ENCODE peak calls at places on chromosomes 1 and 21, in eight cellular contexts. W is lung; T is lower lobe of right lung; X is HL-60; G is substantia nigra; C is Peyer's patch; L is naive thymus-derived CD4-positive, alpha-beta T cell; A is CD8-positive, alpha-beta T cell. M is an unnamed sample.

GRCh38 chr1:94602312-94602711 is 60.8 kb upstream of the F3 start:
- DNase-seq in W (no peak), T (peak; percentile 52), X (peak; percentile 95), G (no peak), C (no peak), L (no peak), A (no peak), M (peak; percentile 52)

GRCh38 chr1:100794719-100795645 is 75.4 kb downstream of the VCAM1 start:
- DNase-seq in W (no peak), T (no peak), X (no peak), G (no peak), C (no peak), L (no peak), A (no peak), M (no peak)

GRCh38 chr1:20569523-20570098 is 17.2 kb downstream of the FAM43B start:
- DNase-seq in W (no peak), T (no peak), X (no peak), G (no peak), C (no peak), L (no peak), A (no peak), M (no peak)

GRCh38 chr1:200336111-200336845 is 73.6 kb downstream of the ZNF281 start:
- DNase-seq in W (no peak), T (no peak), X (no peak), G (no peak), C (no peak), L (no peak), A (no peak), M (no peak)

GRCh38 chr1:22611530-22611947 is 24.9 kb upstream of the C1QA start:
- DNase-seq in W (no peak), T (peak; percentile 46), X (peak; percentile 38), G (no peak), C (no peak), L (no peak), A (no peak), M (peak; percentile 61)

GRCh38 chr1:171081220-171081993 is 9.3 kb upstream of the FMO3 start:
- DNase-seq in W (no peak), T (no peak), X (no peak), G (no peak), C (no peak), L (no peak), A (no peak), M (no peak)

GRCh38 chr1:93740601-93741031 is 59.0 kb upstream of the BCAR3 start:
- DNase-seq in W (no peak), T (no peak), X (no peak), G (no peak), C (no peak), L (no peak), A (no peak), M (no peak)

GRCh38 chr1:173415490-173415889 is 61.6 kb upstream of the PRDX6 start:
- DNase-seq in W (no peak), T (no peak), X (no peak), G (no peak), C (peak; percentile 41), L (no peak), A (no peak), M (no peak)

GRCh38 chr1:233295775-233296322 is 324 bp upstream of the PCNX2 start:
- DNase-seq in W (no peak), T (no peak), X (no peak), G (no peak), C (no peak), L (no peak), A (no peak), M (no peak)

GRCh38 chr1:224727351-224727750 is 111.2 kb downstream of the CNIH3 start:
- DNase-seq in W (no peak), T (no peak), X (no peak), G (no peak), C (no peak), L (no peak), A (no peak), M (no peak)

GRCh38 chr1:211843507-211844298 is 13.1 kb upstream of the LPGAT1 start:
- DNase-seq in W (no peak), T (no peak), X (peak; percentile 56), G (no peak), C (no peak), L (no peak), A (no peak), M (no peak)

GRCh38 chr1:36908096-36908495 is 126.2 kb downstream of the GRIK3 start:
- DNase-seq in W (peak; percentile 15), T (no peak), X (no peak), G (no peak), C (no peak), L (no peak), A (no peak), M (no peak)

GRCh38 chr21:20661221-20661620 is 337.0 kb upstream of the NCAM2 start:
- DNase-seq in W (no peak), T (no peak), X (no peak), G (no peak), C (no peak), L (no peak), A (no peak), M (no peak)

GRCh38 chr1:41521766-41522165 is 37.3 kb upstream of the EDN2 start:
- DNase-seq in W (no peak), T (no peak), X (no peak), G (no peak), C (no peak), L (no peak), A (no peak), M (no peak)

GRCh38 chr1:20634594-20635084 is 1.4 kb downstream of the PINK1 start:
- DNase-seq in W (peak; percentile 72), T (peak; percentile 73), X (peak; percentile 56), G (no peak), C (no peak), L (peak; percentile 34), A (no peak), M (peak; percentile 95)

GRCh38 chr1:43994794-43995790 is 3.7 kb downstream of the CCDC24 start:
- DNase-seq in W (no peak), T (no peak), X (peak; percentile 35), G (no peak), C (no peak), L (no peak), A (no peak), M (no peak)

GRCh38 chr21:21018841-21019240 is 20.6 kb downstream of the NCAM2 start:
- DNase-seq in W (no peak), T (no peak), X (no peak), G (peak; percentile 12), C (no peak), L (no peak), A (no peak), M (no peak)

DNA sequence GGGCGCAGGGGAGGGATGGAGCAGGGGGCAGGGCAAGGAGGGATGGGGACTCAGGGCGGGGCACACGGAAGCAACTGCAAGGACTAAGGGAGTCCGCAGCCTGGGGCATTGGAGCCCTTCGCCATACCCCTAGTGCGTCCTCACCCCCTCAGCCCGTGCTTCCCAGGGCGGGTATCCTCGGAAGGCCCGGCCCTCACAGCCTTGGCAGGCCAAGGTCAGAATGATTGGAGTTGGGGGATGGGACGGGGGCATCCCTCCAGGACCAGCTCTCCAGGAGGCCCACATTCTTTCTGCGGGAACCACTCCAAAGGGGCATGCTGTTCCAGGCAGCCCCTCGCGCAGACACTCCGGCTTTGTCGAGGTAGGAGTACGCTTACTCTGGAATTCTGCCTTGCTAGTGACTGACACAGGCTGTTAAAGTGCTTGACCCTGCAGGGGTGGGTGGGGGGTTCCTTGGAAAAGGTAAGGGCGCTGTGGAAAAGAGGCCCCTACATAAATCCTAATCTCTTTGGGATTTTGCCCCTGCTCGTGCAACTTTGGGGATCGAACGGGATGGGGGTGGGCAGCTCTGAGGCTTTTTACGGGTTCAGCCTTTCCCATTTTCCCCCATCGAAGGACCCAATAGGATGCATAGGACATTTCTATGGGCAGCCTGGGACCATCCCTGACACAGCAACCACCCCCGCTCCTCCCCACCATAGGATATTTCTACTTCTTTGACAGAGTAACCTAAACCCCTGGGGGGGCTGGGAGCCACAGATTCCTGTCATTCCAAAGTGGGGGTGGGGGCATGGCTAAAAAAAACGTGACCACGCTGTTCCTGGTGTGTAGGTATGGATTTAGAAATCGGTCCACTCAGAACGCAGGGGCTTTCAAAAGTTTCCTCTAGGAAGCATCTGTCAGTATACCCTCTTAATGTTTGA is 744 bp upstream of the TRIM11 start:
- DNase-seq in W (no peak), T (no peak), X (no peak), G (no peak), C (no peak), L (no peak), A (no peak), M (no peak)
- H3K27ac ChIP-seq in W (peak overlapping the region; percentile 3), T (peak overlapping the region; percentile 78), X (peak overlapping the region; percentile 60), G (peak overlapping the region; percentile 66), C (peak overlapping the region; percentile 88), L (peak overlapping the region; percentile 75), A (no peak overlapping the region), M (no peak overlapping the region)

GRCh38 chr1:25106981-25107642 is 125.2 kb downstream of the SYF2 start:
- DNase-seq in W (no peak), T (no peak), X (no peak), G (no peak), C (no peak), L (no peak), A (no peak), M (no peak)
- H3K27ac ChIP-seq in W (no peak overlapping the region), T (no peak overlapping the region), X (no peak overlapping the region), G (no peak overlapping the region), C (no peak overlapping the region), L (no peak overlapping the region), A (no peak overlapping the region), M (no peak overlapping the region)

DNA sequence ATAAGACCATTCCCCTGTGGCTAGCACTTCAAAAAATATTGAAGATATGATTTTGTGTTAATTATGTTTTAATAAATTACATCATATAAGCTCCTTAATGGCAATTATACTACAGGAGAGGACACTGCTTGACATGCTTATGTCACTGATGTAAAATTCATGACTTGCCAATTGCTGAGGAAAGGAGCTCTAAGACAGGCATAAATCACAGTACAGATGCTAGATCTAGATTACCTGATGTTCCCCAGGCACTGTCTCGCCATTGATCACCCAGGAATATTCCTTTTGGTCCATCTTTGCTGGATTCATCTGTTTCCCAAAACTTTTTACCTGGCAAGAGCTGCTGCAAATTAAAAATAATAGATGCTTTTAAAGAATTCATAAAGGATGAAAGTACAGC is 58.8 kb downstream of the PUM1 start:
- DNase-seq in W (no peak), T (no peak), X (no peak), G (no peak), C (no peak), L (no peak), A (no peak), M (no peak)
- H3K27ac ChIP-seq in W (no peak overlapping the region), T (no peak overlapping the region), X (no peak overlapping the region), G (no peak overlapping the region), C (no peak overlapping the region), L (no peak overlapping the region), A (no peak overlapping the region), M (no peak overlapping the region)

GRCh38 chr1:982765-983436 is 1.0 kb upstream of the PERM1 start:
- DNase-seq in W (no peak), T (no peak), X (no peak), G (no peak), C (no peak), L (no peak), A (no peak), M (no peak)

GRCh38 chr1:980602-981395 is 1.1 kb downstream of the PERM1 start:
- DNase-seq in W (no peak), T (no peak), X (no peak), G (no peak), C (no peak), L (no peak), A (no peak), M (no peak)

GRCh38 chr1:980137-980571 is 1.7 kb downstream of the PERM1 start:
- DNase-seq in W (no peak), T (no peak), X (no peak), G (no peak), C (no peak), L (no peak), A (no peak), M (no peak)

GRCh38 chr1:981955-982558 is at the start of gene PERM1:
- DNase-seq in W (no peak), T (no peak), X (no peak), G (no peak), C (no peak), L (no peak), A (no peak), M (no peak)

GRCh38 chr1:981491-981954 is 370 bp downstream of the PERM1 start:
- DNase-seq in W (no peak), T (no peak), X (no peak), G (no peak), C (no peak), L (no peak), A (no peak), M (no peak)
- H3K27ac ChIP-seq in W (peak overlapping the region; percentile 94), T (no peak overlapping the region), X (no peak overlapping the region), G (no peak overlapping the region), C (no peak overlapping the region), L (no peak overlapping the region), A (no peak overlapping the region), M (no peak overlapping the region)

M was measured in adrenal gland.